ENCODE peak calls at places on chromosomes 4 and X, in seven cellular contexts. I is psoas muscle; Y is BE2C; T is transverse colon; R is ovary; K is CD8-positive, alpha-beta T cell; P is fibroblast of lung. V is an unnamed sample. For H3K36me3, the result is how much of the 10 kb centered on the place peaks cover.

GRCh38 chr4:23269583-23269982 is 576.8 kb downstream of the GBA3 start:
- DNase-seq in I (no peak), Y (no peak), T (no peak), R (no peak), K (no peak), P (peak), V (no peak)

GRCh38 chr4:6183740-6184139 is 16.6 kb downstream of the JAKMIP1 start:
- DNase-seq in I (no peak), Y (no peak), T (no peak), R (no peak), K (no peak), P (no peak), V (no peak)

GRCh38 chr4:140308366-140309123 is 64.9 kb upstream of the SCOC start:
- DNase-seq in I (peak), Y (no peak), T (peak), R (peak), K (no peak), P (peak), V (no peak)

GRCh38 chrX:45164021-45164621 is 36.6 kb downstream of the DIPK2B start:
- DNase-seq in I (no peak), Y (no peak), T (no peak), R (no peak), K (no peak), P (peak), V (peak)

GRCh38 chr4:11669156-11669555 is 240.5 kb upstream of the HS3ST1 start:
- DNase-seq in I (no peak), Y (no peak), T (no peak), R (no peak), K (no peak), P (no peak), V (no peak)

GRCh38 chrX:139126493-139126892 is 404.0 kb upstream of the F9 start:
- DNase-seq in I (peak), Y (no peak), T (peak), R (no peak), K (no peak), P (no peak), V (no peak)

GRCh38 chr4:69503558-69503957 is 7.9 kb upstream of the UGT2B4 start:
- DNase-seq in I (no peak), Y (no peak), T (no peak), R (no peak), K (no peak), P (no peak), V (no peak)

GRCh38 chr4:139242511-139243051 is 37.4 kb downstream of the MGARP start:
- DNase-seq in I (no peak), Y (no peak), T (no peak), R (no peak), K (no peak), P (peak), V (no peak)

GRCh38 chr4:92101609-92102231 is 202.0 kb upstream of the GRID2 start:
- DNase-seq in I (no peak), Y (no peak), T (no peak), R (no peak), K (no peak), P (peak), V (no peak)

GRCh38 chrX:132292753-132293152 is 73.5 kb upstream of the RAP2C start:
- DNase-seq in I (no peak), Y (peak), T (peak), R (no peak), K (peak), P (peak), V (no peak)

GRCh38 chrX:42678133-42678532 is 99.8 kb downstream of the PPP1R2C start:
- DNase-seq in I (no peak), Y (no peak), T (no peak), R (no peak), K (no peak), P (no peak), V (no peak)

GRCh38 chrX:102985182-102985581 is 48.1 kb downstream of the RAB40AL start:
- DNase-seq in I (no peak), Y (no peak), T (no peak), R (no peak), K (no peak), P (no peak), V (no peak)

GRCh38 chr4:189313861-189314513 is 626.7 kb upstream of the FRG1 start:
- DNase-seq in I (no peak), Y (no peak), T (no peak), R (no peak), K (no peak), P (no peak), V (no peak)

GRCh38 chr4:121138014-121138413 is 26.1 kb downstream of the TNIP3 start:
- DNase-seq in I (no peak), Y (no peak), T (no peak), R (no peak), K (peak), P (no peak), V (no peak)

GRCh38 chr4:185134176-185134869 is 8.7 kb upstream of the SLC25A4 start:
- DNase-seq in I (no peak), Y (peak), T (no peak), R (no peak), K (no peak), P (peak), V (no peak)

GRCh38 chrX:150683536-150684146 is 9.6 kb upstream of the MTMR1 start:
- DNase-seq in I (no peak), Y (no peak), T (no peak), R (no peak), K (peak), P (peak), V (no peak)

GRCh38 chr4:25879587-25879986 is 16.8 kb upstream of the SEL1L3 start:
- DNase-seq in I (no peak), Y (no peak), T (no peak), R (no peak), K (no peak), P (no peak), V (no peak)

DNA sequence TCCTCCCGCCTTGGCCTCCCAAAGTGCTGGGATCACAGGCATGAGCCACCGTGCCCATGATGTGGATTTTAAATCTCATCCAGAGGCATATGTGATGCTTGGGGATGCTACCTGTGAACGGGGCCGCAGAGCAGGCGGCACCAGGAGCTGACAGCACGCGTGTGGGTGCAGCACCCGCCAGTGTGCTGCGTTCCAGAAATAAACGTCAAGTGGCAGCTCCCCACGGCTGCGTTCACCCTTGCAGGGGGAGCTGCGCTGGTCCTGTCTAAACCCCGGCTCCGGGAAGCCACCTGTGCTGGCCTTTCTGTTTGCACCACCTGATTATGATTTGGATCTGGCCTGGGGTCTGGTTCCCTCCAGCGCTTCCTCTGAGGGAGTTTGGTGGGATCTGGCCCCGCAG is 77.8 kb downstream of the SORCS2 start:
- DNase-seq in I (no peak), Y (no peak), T (no peak), R (no peak), K (no peak), P (no peak), V (no peak)
- H3K36me3 ChIP-seq in I (under half), Y (under half), T (under half), R (under half), K (under half), P (under half), V (under half)

GRCh38 chr4:176321589-176321988 is 1.8 kb downstream of the SPCS3 start:
- DNase-seq in I (no peak), Y (no peak), T (no peak), R (no peak), K (no peak), P (no peak), V (no peak)

GRCh38 chr4:176320976-176321361 is 1.2 kb downstream of the SPCS3 start:
- DNase-seq in I (no peak), Y (no peak), T (no peak), R (no peak), K (no peak), P (no peak), V (no peak)

GRCh38 chr4:176320340-176320975 is 692 bp downstream of the SPCS3 start:
- DNase-seq in I (peak), Y (peak), T (peak), R (peak), K (peak), P (peak), V (peak)

GRCh38 chr4:176319704-176320339 is at the start of gene SPCS3:
- DNase-seq in I (peak), Y (peak), T (peak), R (peak), K (peak), P (peak), V (peak)

GRCh38 chr4:176323511-176324160 is 3.9 kb downstream of the SPCS3 start:
- DNase-seq in I (no peak), Y (no peak), T (no peak), R (no peak), K (no peak), P (peak), V (no peak)
- H3K36me3 ChIP-seq in I (under half), Y (under half), T (under half), R (under half), K (under half), P (under half), V (under half)

GRCh38 chrX:129791961-129792570 is 12.3 kb downstream of the SASH3 start:
- DNase-seq in I (no peak), Y (no peak), T (no peak), R (no peak), K (no peak), P (no peak), V (no peak)
- H3K36me3 ChIP-seq in I (under half), Y (under half), T (under half), R (under half), K (under half), P (under half), V (under half)

GRCh38 chrX:18896680-18897544 is 87.0 kb downstream of the PHKA2 start:
- DNase-seq in I (no peak), Y (no peak), T (no peak), R (no peak), K (no peak), P (no peak), V (no peak)
- H3K36me3 ChIP-seq in I (under half), Y (half or more), T (under half), R (under half), K (under half), P (under half), V (under half)

GRCh38 chr4:98905834-98906233 is 23.1 kb downstream of the EIF4E start:
- DNase-seq in I (no peak), Y (no peak), T (no peak), R (no peak), K (no peak), P (no peak), V (no peak)
- H3K36me3 ChIP-seq in I (under half), Y (under half), T (under half), R (under half), K (under half), P (under half), V (under half)

GRCh38 chr4:153603258-153603657 is 80.8 kb upstream of the TLR2 start:
- DNase-seq in I (no peak), Y (no peak), T (no peak), R (no peak), K (no peak), P (no peak), V (no peak)

GRCh38 chr4:153602758-153603157 is 81.3 kb upstream of the TLR2 start:
- DNase-seq in I (no peak), Y (no peak), T (no peak), R (no peak), K (no peak), P (no peak), V (no peak)

DNA sequence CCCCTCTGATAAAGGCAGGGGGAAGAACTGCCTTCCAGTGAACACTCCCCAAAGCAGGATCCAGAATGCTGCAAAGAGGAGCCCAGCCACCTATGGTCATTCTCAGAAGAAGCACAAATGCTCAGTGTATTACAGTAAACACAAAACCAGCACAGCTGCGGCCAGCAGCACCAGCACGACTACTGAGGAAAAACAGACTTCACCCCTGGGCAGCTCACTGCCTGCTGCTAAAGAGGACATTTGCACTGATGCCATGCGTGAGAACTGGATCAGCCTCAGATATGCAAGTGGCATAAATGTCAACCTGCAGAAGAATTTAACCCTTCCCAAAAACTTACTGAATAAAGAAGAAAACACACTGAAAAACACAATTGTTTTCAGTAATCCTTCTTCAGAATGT is 80.2 kb upstream of the TLR2 start:
- DNase-seq in I (no peak), Y (no peak), T (no peak), R (no peak), K (no peak), P (no peak), V (no peak)
- H3K36me3 ChIP-seq in I (under half), Y (under half), T (under half), R (under half), K (half or more), P (under half), V (half or more)

GRCh38 chrX:53398216-53398615 is 24.2 kb downstream of the SMC1A start:
- DNase-seq in I (no peak), Y (no peak), T (no peak), R (no peak), K (no peak), P (no peak), V (no peak)

GRCh38 chrX:53403535-53403934 is 18.9 kb downstream of the SMC1A start:
- DNase-seq in I (no peak), Y (no peak), T (no peak), R (no peak), K (no peak), P (no peak), V (no peak)
- H3K36me3 ChIP-seq in I (under half), Y (under half), T (under half), R (under half), K (half or more), P (under half), V (half or more)

GRCh38 chr4:2744576-2745270 is 11.4 kb downstream of the TNIP2 start:
- DNase-seq in I (no peak), Y (no peak), T (no peak), R (no peak), K (no peak), P (no peak), V (peak)
- H3K36me3 ChIP-seq in I (under half), Y (under half), T (under half), R (under half), K (under half), P (under half), V (under half)

GRCh38 chr4:535924-536281 is 36.9 kb downstream of the PIGG start:
- DNase-seq in I (no peak), Y (no peak), T (no peak), R (no peak), K (no peak), P (no peak), V (no peak)
- H3K36me3 ChIP-seq in I (under half), Y (under half), T (under half), R (under half), K (under half), P (under half), V (under half)

GRCh38 chrX:48558270-48558669 is 16.0 kb upstream of the RBM3 start:
- DNase-seq in I (no peak), Y (no peak), T (no peak), R (no peak), K (no peak), P (peak), V (no peak)
- H3K36me3 ChIP-seq in I (under half), Y (under half), T (under half), R (under half), K (under half), P (under half), V (under half)

V was measured in right lobe of liver.